ENCODE peak calls at places on chromosomes 13 and 19, in seven cellular contexts. One of them, this sample, is unnamed. For H3K4me1, the result is how much of the 10 kb centered on the place peaks cover.

GRCh38 chr13:109998808-109999528 is 212.6 kb upstream of the IRS2 start:
- DNase-seq in astrocyte: peak
- DNase-seq in upper lobe of right lung: no peak
- DNase-seq in heart left ventricle: no peak
- DNase-seq in Peyer's patch: no peak
- DNase-seq in neural progenitor cell: no peak
- DNase-seq in PC-3: peak
- DNase-seq in this sample: no peak

GRCh38 chr19:2578391-2578826 is 102.5 kb downstream of the GADD45B start:
- DNase-seq in astrocyte: peak
- DNase-seq in upper lobe of right lung: peak
- DNase-seq in heart left ventricle: no peak
- DNase-seq in Peyer's patch: peak
- DNase-seq in neural progenitor cell: peak
- DNase-seq in PC-3: peak
- DNase-seq in this sample: no peak

GRCh38 chr13:32246468-32246867 is 68.7 kb downstream of the ZAR1L start:
- DNase-seq in astrocyte: peak
- DNase-seq in upper lobe of right lung: no peak
- DNase-seq in heart left ventricle: peak
- DNase-seq in Peyer's patch: peak
- DNase-seq in neural progenitor cell: peak
- DNase-seq in PC-3: peak
- DNase-seq in this sample: peak

GRCh38 chr19:33755314-33756020 is 41.2 kb upstream of the KCTD15 start:
- DNase-seq in astrocyte: no peak
- DNase-seq in upper lobe of right lung: no peak
- DNase-seq in heart left ventricle: no peak
- DNase-seq in Peyer's patch: no peak
- DNase-seq in neural progenitor cell: peak
- DNase-seq in PC-3: no peak
- DNase-seq in this sample: no peak

GRCh38 chr19:2051771-2052704 is 994 bp upstream of the MKNK2 start:
- DNase-seq in astrocyte: no peak
- DNase-seq in upper lobe of right lung: no peak
- DNase-seq in heart left ventricle: no peak
- DNase-seq in Peyer's patch: peak
- DNase-seq in neural progenitor cell: no peak
- DNase-seq in PC-3: no peak
- DNase-seq in this sample: peak

GRCh38 chr19:48354332-48354992 is 9.3 kb downstream of the TMEM143 start:
- DNase-seq in astrocyte: peak
- DNase-seq in upper lobe of right lung: no peak
- DNase-seq in heart left ventricle: no peak
- DNase-seq in Peyer's patch: no peak
- DNase-seq in neural progenitor cell: no peak
- DNase-seq in PC-3: peak
- DNase-seq in this sample: no peak

GRCh38 chr13:94128430-94128829 is 351.1 kb downstream of the DCT start:
- DNase-seq in astrocyte: peak
- DNase-seq in upper lobe of right lung: no peak
- DNase-seq in heart left ventricle: peak
- DNase-seq in Peyer's patch: no peak
- DNase-seq in neural progenitor cell: no peak
- DNase-seq in PC-3: no peak
- DNase-seq in this sample: no peak

GRCh38 chr19:58317481-58318072 is 9.2 kb upstream of the ZSCAN22 start:
- DNase-seq in astrocyte: peak
- DNase-seq in upper lobe of right lung: no peak
- DNase-seq in heart left ventricle: no peak
- DNase-seq in Peyer's patch: no peak
- DNase-seq in neural progenitor cell: peak
- DNase-seq in PC-3: peak
- DNase-seq in this sample: no peak

GRCh38 chr19:31317542-31317941 is 31.7 kb downstream of the TSHZ3 start:
- DNase-seq in astrocyte: no peak
- DNase-seq in upper lobe of right lung: no peak
- DNase-seq in heart left ventricle: no peak
- DNase-seq in Peyer's patch: no peak
- DNase-seq in neural progenitor cell: no peak
- DNase-seq in PC-3: no peak
- DNase-seq in this sample: no peak

GRCh38 chr19:29714953-29715694 is at the start of gene C19orf12:
- DNase-seq in astrocyte: peak
- DNase-seq in upper lobe of right lung: peak
- DNase-seq in heart left ventricle: peak
- DNase-seq in Peyer's patch: peak
- DNase-seq in neural progenitor cell: peak
- DNase-seq in PC-3: peak
- DNase-seq in this sample: peak

GRCh38 chr19:43594710-43595604 is 977 bp downstream of the IRGQ start:
- DNase-seq in astrocyte: peak
- DNase-seq in upper lobe of right lung: peak
- DNase-seq in heart left ventricle: peak
- DNase-seq in Peyer's patch: peak
- DNase-seq in neural progenitor cell: peak
- DNase-seq in PC-3: peak
- DNase-seq in this sample: no peak

GRCh38 chr13:97067342-97067895 is 73.1 kb upstream of the OXGR1 start:
- DNase-seq in astrocyte: peak
- DNase-seq in upper lobe of right lung: no peak
- DNase-seq in heart left ventricle: no peak
- DNase-seq in Peyer's patch: no peak
- DNase-seq in neural progenitor cell: no peak
- DNase-seq in PC-3: no peak
- DNase-seq in this sample: no peak

GRCh38 chr13:60078226-60078625 is 85.5 kb downstream of the DIAPH3 start:
- DNase-seq in astrocyte: no peak
- DNase-seq in upper lobe of right lung: no peak
- DNase-seq in heart left ventricle: no peak
- DNase-seq in Peyer's patch: no peak
- DNase-seq in neural progenitor cell: no peak
- DNase-seq in PC-3: no peak
- DNase-seq in this sample: no peak

GRCh38 chr13:85498774-85499173 is 300.4 kb downstream of the SLITRK6 start:
- DNase-seq in astrocyte: no peak
- DNase-seq in upper lobe of right lung: no peak
- DNase-seq in heart left ventricle: no peak
- DNase-seq in Peyer's patch: no peak
- DNase-seq in neural progenitor cell: no peak
- DNase-seq in PC-3: no peak
- DNase-seq in this sample: no peak

GRCh38 chr19:17450264-17451075 is 2.0 kb upstream of the TMEM221 start:
- DNase-seq in astrocyte: no peak
- DNase-seq in upper lobe of right lung: no peak
- DNase-seq in heart left ventricle: no peak
- DNase-seq in Peyer's patch: peak
- DNase-seq in neural progenitor cell: no peak
- DNase-seq in PC-3: peak
- DNase-seq in this sample: no peak

GRCh38 chr19:42069619-42070293 is at the start of gene GRIK5:
- DNase-seq in astrocyte: no peak
- DNase-seq in upper lobe of right lung: no peak
- DNase-seq in heart left ventricle: no peak
- DNase-seq in Peyer's patch: no peak
- DNase-seq in neural progenitor cell: peak
- DNase-seq in PC-3: no peak
- DNase-seq in this sample: no peak

GRCh38 chr19:4186087-4186993 is 3.9 kb downstream of the ANKRD24 start:
- DNase-seq in astrocyte: peak
- DNase-seq in upper lobe of right lung: peak
- DNase-seq in heart left ventricle: peak
- DNase-seq in Peyer's patch: peak
- DNase-seq in neural progenitor cell: peak
- DNase-seq in PC-3: peak
- DNase-seq in this sample: peak

GRCh38 chr13:48235100-48235813 is 2.3 kb downstream of the ITM2B start:
- DNase-seq in astrocyte: peak
- DNase-seq in upper lobe of right lung: no peak
- DNase-seq in heart left ventricle: no peak
- DNase-seq in Peyer's patch: peak
- DNase-seq in neural progenitor cell: peak
- DNase-seq in PC-3: peak
- DNase-seq in this sample: peak

GRCh38 chr19:28456264-28456663 is 756.7 kb downstream of the UQCRFS1 start:
- DNase-seq in astrocyte: no peak
- DNase-seq in upper lobe of right lung: no peak
- DNase-seq in heart left ventricle: no peak
- DNase-seq in Peyer's patch: no peak
- DNase-seq in neural progenitor cell: peak
- DNase-seq in PC-3: no peak
- DNase-seq in this sample: no peak

GRCh38 chr13:32314968-32315254 is 252 bp downstream of the ZAR1L start:
- DNase-seq in astrocyte: peak
- DNase-seq in upper lobe of right lung: no peak
- DNase-seq in heart left ventricle: no peak
- DNase-seq in Peyer's patch: peak
- DNase-seq in neural progenitor cell: peak
- DNase-seq in PC-3: peak
- DNase-seq in this sample: peak

GRCh38 chr19:18725755-18726416 is 42.4 kb downstream of the CRTC1 start:
- DNase-seq in astrocyte: no peak
- DNase-seq in upper lobe of right lung: no peak
- DNase-seq in heart left ventricle: no peak
- DNase-seq in Peyer's patch: no peak
- DNase-seq in neural progenitor cell: no peak
- DNase-seq in PC-3: no peak
- DNase-seq in this sample: no peak

GRCh38 chr13:99527346-99527745 is 26.1 kb downstream of the TM9SF2 start:
- DNase-seq in astrocyte: no peak
- DNase-seq in upper lobe of right lung: no peak
- DNase-seq in heart left ventricle: no peak
- DNase-seq in Peyer's patch: no peak
- DNase-seq in neural progenitor cell: no peak
- DNase-seq in PC-3: no peak
- DNase-seq in this sample: no peak

GRCh38 chr13:28467886-28468519 is 26.9 kb downstream of the FLT1 start:
- DNase-seq in astrocyte: no peak
- DNase-seq in upper lobe of right lung: no peak
- DNase-seq in heart left ventricle: no peak
- DNase-seq in Peyer's patch: no peak
- DNase-seq in neural progenitor cell: no peak
- DNase-seq in PC-3: no peak
- DNase-seq in this sample: no peak

GRCh38 chr13:50085063-50085462 is 69.8 kb downstream of the KCNRG start:
- DNase-seq in astrocyte: no peak
- DNase-seq in upper lobe of right lung: no peak
- DNase-seq in heart left ventricle: no peak
- DNase-seq in Peyer's patch: no peak
- DNase-seq in neural progenitor cell: peak
- DNase-seq in PC-3: peak
- DNase-seq in this sample: no peak

GRCh38 chr13:42495256-42495655 is 78.7 kb upstream of the TNFSF11 start:
- DNase-seq in astrocyte: no peak
- DNase-seq in upper lobe of right lung: no peak
- DNase-seq in heart left ventricle: no peak
- DNase-seq in Peyer's patch: no peak
- DNase-seq in neural progenitor cell: no peak
- DNase-seq in PC-3: peak
- DNase-seq in this sample: no peak

GRCh38 chr19:17841810-17842662 is 5.7 kb downstream of the JAK3 start:
- DNase-seq in astrocyte: peak
- DNase-seq in upper lobe of right lung: peak
- DNase-seq in heart left ventricle: peak
- DNase-seq in Peyer's patch: peak
- DNase-seq in neural progenitor cell: peak
- DNase-seq in PC-3: peak
- DNase-seq in this sample: peak

DNA sequence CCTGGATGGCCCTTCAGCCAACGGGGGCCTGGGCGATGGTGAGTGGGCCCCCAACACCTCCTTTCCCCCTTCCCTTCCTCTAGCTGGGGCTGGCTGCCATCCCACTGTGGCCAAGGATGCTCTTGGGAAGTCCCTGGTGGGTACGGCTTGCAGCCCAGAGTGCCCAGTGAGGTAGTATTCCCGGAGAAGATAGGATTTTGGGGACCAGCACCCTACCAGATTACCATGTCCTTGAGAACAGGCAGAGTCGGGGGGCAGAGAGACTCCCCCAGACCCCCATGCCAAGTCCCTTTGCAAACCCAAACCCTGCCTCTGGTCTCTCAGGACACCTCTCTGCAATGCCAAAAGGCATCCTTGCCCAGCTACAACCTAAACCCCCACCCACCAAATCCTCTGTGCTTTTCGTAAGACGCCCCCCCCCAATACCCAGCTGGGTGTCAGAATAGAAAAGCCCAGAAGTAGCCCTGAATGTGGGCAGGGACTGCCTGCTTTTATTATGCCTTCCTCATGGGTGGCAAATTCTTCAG is 1.7 kb downstream of the HIF3A start:
- DNase-seq in astrocyte: no peak
- DNase-seq in upper lobe of right lung: no peak
- DNase-seq in heart left ventricle: no peak
- DNase-seq in Peyer's patch: no peak
- DNase-seq in neural progenitor cell: no peak
- DNase-seq in PC-3: no peak
- DNase-seq in this sample: no peak
- H3K27ac ChIP-seq in astrocyte: no peak
- H3K27ac ChIP-seq in upper lobe of right lung: peak
- H3K27ac ChIP-seq in heart left ventricle: peak
- H3K27ac ChIP-seq in Peyer's patch: peak
- H3K27ac ChIP-seq in neural progenitor cell: no peak
- H3K27ac ChIP-seq in PC-3: no peak
- H3K27ac ChIP-seq in this sample: peak

DNA sequence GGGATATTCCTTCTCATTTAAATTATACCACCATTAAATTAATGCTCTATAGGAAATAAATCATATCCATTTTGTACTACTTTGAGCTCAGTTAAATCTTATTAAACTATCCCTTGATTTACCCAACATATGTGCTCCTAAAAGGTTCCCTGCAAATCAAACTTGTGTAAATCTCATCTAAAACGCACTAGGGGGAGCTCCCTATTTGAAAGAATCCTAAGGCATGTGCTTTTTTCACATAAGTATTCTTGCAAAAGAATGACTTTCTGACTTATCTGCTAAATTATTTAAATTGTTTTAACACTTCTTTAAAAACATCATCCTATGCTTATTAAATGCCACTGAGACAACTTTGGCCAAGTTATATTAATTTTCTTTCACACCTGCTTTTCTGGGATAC is 7.9 kb downstream of the INTS6 start:
- DNase-seq in astrocyte: peak
- DNase-seq in upper lobe of right lung: no peak
- DNase-seq in heart left ventricle: no peak
- DNase-seq in Peyer's patch: no peak
- DNase-seq in neural progenitor cell: no peak
- DNase-seq in PC-3: peak
- DNase-seq in this sample: no peak
- TF ChIP-seq CTCF in astrocyte: no peak
- TF ChIP-seq CTCF in upper lobe of right lung: peak
- TF ChIP-seq CTCF in heart left ventricle: no peak
- TF ChIP-seq CTCF in Peyer's patch: no peak
- TF ChIP-seq CTCF in neural progenitor cell: peak
- TF ChIP-seq CTCF in PC-3: peak
- TF ChIP-seq CTCF in this sample: no peak

GRCh38 chr13:21060827-21061076 is 634 bp downstream of the LATS2 start:
- DNase-seq in astrocyte: no peak
- DNase-seq in upper lobe of right lung: no peak
- DNase-seq in heart left ventricle: peak
- DNase-seq in Peyer's patch: peak
- DNase-seq in neural progenitor cell: no peak
- DNase-seq in PC-3: no peak
- DNase-seq in this sample: peak
- H3K4me1 ChIP-seq in astrocyte: under half
- H3K4me1 ChIP-seq in upper lobe of right lung: under half
- H3K4me1 ChIP-seq in heart left ventricle: under half
- H3K4me1 ChIP-seq in Peyer's patch: under half
- H3K4me1 ChIP-seq in neural progenitor cell: under half
- H3K4me1 ChIP-seq in PC-3: under half
- H3K4me1 ChIP-seq in this sample: half or more

GRCh38 chr19:5624741-5625140 is 1.9 kb downstream of the SAFB start:
- DNase-seq in astrocyte: no peak
- DNase-seq in upper lobe of right lung: no peak
- DNase-seq in heart left ventricle: no peak
- DNase-seq in Peyer's patch: peak
- DNase-seq in neural progenitor cell: peak
- DNase-seq in PC-3: no peak
- DNase-seq in this sample: no peak
- H3K27ac ChIP-seq in astrocyte: no peak
- H3K27ac ChIP-seq in upper lobe of right lung: peak
- H3K27ac ChIP-seq in heart left ventricle: peak
- H3K27ac ChIP-seq in Peyer's patch: peak
- H3K27ac ChIP-seq in neural progenitor cell: no peak
- H3K27ac ChIP-seq in PC-3: no peak
- H3K27ac ChIP-seq in this sample: peak

This sample was measured in heart right ventricle.